ENCODE peak calls at places on chromosomes 11 and 22, in six cellular contexts. J is neuronal stem cell, O is IMR-90, C is H1, V is mesendoderm, I is H9. P is an unnamed sample.
A peak's percentile ranks its signal among the peaks of the same experiment; 100 is the strongest.

GRCh38 chr11:73266644-73267015 is 5.5 kb upstream of the P2RY6 start:
- DNase-seq in O (no peak), V (no peak), C (no peak), J (no peak), I (peak; percentile 14), P (no peak)

GRCh38 chr11:42311504-42311903 is 852.1 kb upstream of the LRRC4C start:
- DNase-seq in J (no peak), O (no peak), C (no peak), V (no peak), I (no peak), P (no peak)

GRCh38 chr22:42330953-42331525 is 60.6 kb upstream of the TCF20 start:
- DNase-seq in J (no peak), O (no peak), V (no peak), C (no peak), I (no peak), P (no peak)

GRCh38 chr11:7892059-7892699 is 38.9 kb downstream of the OR10A6 start:
- DNase-seq in V (peak; percentile 49), O (peak; percentile 88), I (no peak), J (no peak), C (no peak), P (peak; percentile 84)

GRCh38 chr11:115208808-115209259 is 295.4 kb downstream of the CADM1 start:
- DNase-seq in J (no peak), C (no peak), I (no peak), O (no peak), V (no peak), P (no peak)

GRCh38 chr22:23072911-23073491 is 2.7 kb downstream of the GNAZ start:
- DNase-seq in J (no peak), C (no peak), I (no peak), O (no peak), V (peak; percentile 62), P (peak; percentile 95)

GRCh38 chr11:60840711-60841430 is 1.0 kb upstream of the CCDC86 start:
- DNase-seq in V (no peak), J (no peak), O (peak; percentile 94), I (no peak), C (no peak), P (no peak)

GRCh38 chr11:122007611-122008071 is 108.4 kb downstream of the BLID start:
- DNase-seq in C (no peak), O (peak; percentile 16), J (no peak), V (no peak), I (no peak), P (no peak)

GRCh38 chr11:59429924-59430516 is 3.8 kb upstream of the OR5A2 start:
- DNase-seq in O (peak; percentile 45), C (peak; percentile 48), J (peak; percentile 76), I (no peak), V (peak; percentile 77), P (peak; percentile 90)

GRCh38 chr11:71222318-71223080 is 29.9 kb downstream of the SHANK2 start:
- DNase-seq in V (no peak), C (no peak), I (no peak), O (no peak), J (no peak), P (no peak)

GRCh38 chr11:85955531-85955930 is 100.3 kb downstream of the CCDC83 start:
- DNase-seq in J (no peak), O (peak; percentile 78), C (no peak), I (no peak), V (peak; percentile 92), P (no peak)

GRCh38 chr11:12815931-12816494 is 141.8 kb downstream of the TEAD1 start:
- DNase-seq in I (no peak), J (no peak), V (no peak), O (no peak), C (no peak), P (no peak)

GRCh38 chr11:111762981-111763643 is 3.1 kb downstream of the PPP2R1B start:
- DNase-seq in J (peak; percentile 55), V (no peak), I (no peak), O (peak; percentile 20), C (no peak), P (no peak)

GRCh38 chr11:48900131-48900800 is 83.4 kb downstream of the TRIM51G start:
- DNase-seq in C (no peak), O (no peak), V (no peak), J (no peak), I (peak; percentile 13), P (no peak)

GRCh38 chr11:130397780-130398179 is 30.6 kb downstream of the ADAMTS8 start:
- DNase-seq in V (no peak), J (no peak), C (no peak), O (no peak), I (no peak), P (no peak)

GRCh38 chr11:130403301-130403804 is 25.1 kb downstream of the ADAMTS8 start:
- DNase-seq in O (peak; percentile 97), I (peak; percentile 51), C (no peak), J (no peak), V (no peak), P (peak; percentile 46)

GRCh38 chr11:130403967-130404366 is 24.4 kb downstream of the ADAMTS8 start:
- DNase-seq in J (no peak), V (no peak), O (no peak), C (peak; percentile 65), I (peak; percentile 88), P (no peak)

GRCh38 chr11:130399196-130399595 is 29.2 kb downstream of the ADAMTS8 start:
- DNase-seq in I (no peak), C (no peak), O (no peak), V (no peak), J (no peak), P (no peak)

GRCh38 chr11:130400793-130401483 is 27.5 kb downstream of the ADAMTS8 start:
- DNase-seq in J (no peak), I (no peak), C (no peak), V (no peak), O (peak; percentile 87), P (peak; percentile 34)
- H2BK5ac ChIP-seq in J (no peak overlapping the region), I (no peak overlapping the region), C (peak overlapping the region; percentile 69), V (no peak overlapping the region), O (peak overlapping the region; percentile 71), P (no peak overlapping the region)

GRCh38 chr11:64864135-64864472 is 14.3 kb downstream of the EHD1 start:
- DNase-seq in J (no peak), V (no peak), O (no peak), C (peak; percentile 52), I (no peak), P (no peak)

GRCh38 chr11:64861227-64861970 is 16.9 kb upstream of the CDC42BPG start:
- DNase-seq in O (no peak), C (no peak), V (no peak), I (no peak), J (no peak), P (no peak)

GRCh38 chr11:64863381-64864060 is 14.9 kb downstream of the EHD1 start:
- DNase-seq in J (no peak), V (no peak), C (peak; percentile 56), I (no peak), O (no peak), P (no peak)

GRCh38 chr11:64864473-64865285 is 13.7 kb downstream of the EHD1 start:
- DNase-seq in V (no peak), I (no peak), J (no peak), C (no peak), O (peak; percentile 97), P (peak; percentile 96)

GRCh38 chr11:64862914-64863313 is 15.5 kb downstream of the EHD1 start:
- DNase-seq in J (no peak), I (no peak), O (no peak), C (no peak), V (no peak), P (no peak)
- H3K27ac ChIP-seq in J (peak overlapping the region; percentile 55), I (no peak overlapping the region), O (peak overlapping the region; percentile 97), C (peak overlapping the region; percentile 2), V (no peak overlapping the region), P (no peak overlapping the region)

DNA sequence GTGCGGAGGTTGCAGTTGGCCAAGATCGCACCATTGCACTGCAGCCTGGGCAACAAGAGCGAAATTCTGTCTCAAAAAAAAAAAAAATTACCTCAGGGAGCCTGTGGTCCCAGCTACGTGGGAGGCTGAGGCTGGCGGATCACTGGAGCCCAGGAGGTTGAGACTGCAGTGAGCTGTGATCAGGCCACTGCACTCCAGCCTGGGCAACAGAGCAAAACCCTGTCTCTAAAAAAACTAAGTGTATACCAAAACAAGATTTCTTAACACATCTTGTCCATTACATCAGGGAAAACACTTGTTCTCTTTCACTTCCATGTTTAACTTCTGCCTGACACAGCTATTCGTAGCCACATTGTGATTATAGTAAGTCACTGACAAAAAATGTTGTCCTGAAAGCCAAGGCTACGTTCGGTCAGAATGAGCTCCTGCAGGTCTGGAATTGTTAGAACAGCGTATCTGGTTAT is 1.4 kb downstream of the TMEM80 start:
- DNase-seq in O (peak; percentile 90), J (no peak), V (no peak), C (no peak), I (no peak), P (peak; percentile 91)
- H3K23ac ChIP-seq in O (no peak overlapping the region), J (no peak overlapping the region), V (no peak overlapping the region), C (no peak overlapping the region), I (no peak overlapping the region), P (no peak overlapping the region)

DNA sequence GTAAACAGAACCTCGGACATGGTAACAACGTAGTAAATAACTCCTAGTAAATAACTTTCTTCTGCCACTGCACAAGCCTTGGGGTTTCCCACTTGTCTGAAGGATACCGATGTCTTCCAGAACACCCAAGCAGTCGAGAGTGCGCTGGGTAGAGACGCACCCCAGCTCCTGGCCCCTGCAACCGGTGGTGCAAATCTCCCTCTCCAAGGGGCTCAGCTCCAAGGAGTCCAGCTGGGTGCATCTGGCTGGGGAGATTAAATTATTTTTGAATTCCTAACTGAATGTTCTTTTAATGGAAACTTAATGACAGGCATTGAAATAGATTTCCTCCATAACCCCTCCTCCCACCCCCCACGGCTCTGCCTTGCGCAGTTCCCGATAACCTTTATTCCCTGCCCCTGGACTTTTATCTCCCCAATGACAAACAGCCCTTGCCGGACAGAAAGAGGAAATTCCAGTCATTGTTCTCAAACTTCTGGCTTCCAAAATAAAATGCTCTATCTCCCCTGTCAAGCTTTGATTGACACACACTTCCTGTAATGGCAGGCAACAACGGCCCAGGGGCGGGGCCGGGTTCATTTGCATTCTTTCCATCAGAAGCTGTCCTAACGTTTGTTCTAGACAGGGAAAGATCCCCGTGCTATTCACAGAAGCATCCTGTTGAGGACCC is 31.2 kb downstream of the KCNJ1 start:
- DNase-seq in V (no peak), I (no peak), C (no peak), O (no peak), J (no peak), P (no peak)
- H2BK5ac ChIP-seq in V (no peak overlapping the region), I (no peak overlapping the region), C (no peak overlapping the region), O (no peak overlapping the region), J (no peak overlapping the region), P (peak overlapping the region; percentile 83)

GRCh38 chr11:26839911-26840705 is 118.2 kb upstream of the SLC5A12 start:
- DNase-seq in O (no peak), C (no peak), V (no peak), J (no peak), I (no peak), P (no peak)

GRCh38 chr11:26843539-26843938 is 121.7 kb upstream of the SLC5A12 start:
- DNase-seq in V (no peak), C (no peak), I (no peak), O (no peak), J (no peak), P (no peak)

GRCh38 chr11:26842458-26842841 is 120.6 kb upstream of the SLC5A12 start:
- DNase-seq in I (no peak), J (no peak), V (no peak), C (no peak), O (peak; percentile 8), P (no peak)

GRCh38 chr11:26842883-26843282 is 121.0 kb upstream of the SLC5A12 start:
- DNase-seq in I (no peak), J (no peak), C (no peak), O (no peak), V (no peak), P (no peak)

GRCh38 chr11:26841818-26842457 is 120.1 kb upstream of the SLC5A12 start:
- DNase-seq in I (no peak), V (no peak), O (peak; percentile 60), C (no peak), J (no peak), P (no peak)
- H3K27ac ChIP-seq in I (no peak overlapping the region), V (no peak overlapping the region), O (peak overlapping the region; percentile 70), C (no peak overlapping the region), J (no peak overlapping the region), P (no peak overlapping the region)

GRCh38 chr22:36423461-36424404 is 36.0 kb upstream of the MYH9 start:
- DNase-seq in I (no peak), O (peak; percentile 86), V (no peak), C (no peak), J (no peak), P (no peak)
- H3K23ac ChIP-seq in I (no peak overlapping the region), O (peak overlapping the region; percentile 90), V (peak overlapping the region; percentile 57), C (no peak overlapping the region), J (no peak overlapping the region), P (no peak overlapping the region)